ENCODE peak calls at places on chromosome 2, in eight cellular contexts. R is nucleus accumbens, M is A549, K is pancreas, C is NCI-H69, O is T1000, H is NCI-H345, F is cardiac fibroblast. E is an unnamed sample.

GRCh38 chr2:232522014-232522854 is 2.0 kb downstream of the PRSS56 start:
- DNase-seq in O (no peak), F (peak; percentile 35), H (peak; percentile 29), R (no peak), K (no peak), C (peak; percentile 36), M (peak; percentile 42), E (peak; percentile 63)

GRCh38 chr2:240946654-240947053 is 40.5 kb downstream of the CROCC2 start:
- DNase-seq in K (no peak), F (peak; percentile 14), O (no peak), C (no peak), M (no peak), R (no peak), H (no peak), E (no peak)

GRCh38 chr2:174750923-174751441 is 13.3 kb downstream of the CHRNA1 start:
- DNase-seq in F (no peak), R (no peak), C (no peak), O (no peak), K (no peak), M (no peak), H (no peak), E (no peak)

GRCh38 chr2:1618191-1618961 is 125.9 kb downstream of the PXDN start:
- DNase-seq in M (no peak), H (no peak), K (no peak), C (no peak), R (no peak), O (no peak), F (no peak), E (no peak)

GRCh38 chr2:136216073-136216472 is 98.1 kb upstream of the CXCR4 start:
- DNase-seq in K (no peak), C (no peak), R (no peak), H (no peak), O (no peak), M (no peak), F (no peak), E (no peak)

GRCh38 chr2:179355881-179356280 is 91.2 kb upstream of the SESTD1 start:
- DNase-seq in F (peak; percentile 29), M (no peak), O (no peak), C (no peak), R (no peak), H (no peak), K (no peak), E (no peak)

GRCh38 chr2:27280826-27281225 is 1.4 kb upstream of the TRIM54 start:
- DNase-seq in H (no peak), F (no peak), C (no peak), O (no peak), M (no peak), R (no peak), K (no peak), E (no peak)

GRCh38 chr2:197131558-197131855 is 179.1 kb downstream of the ANKRD44 start:
- DNase-seq in M (no peak), H (no peak), R (no peak), F (no peak), O (no peak), C (no peak), K (no peak), E (no peak)

GRCh38 chr2:149413487-149413886 is 83.1 kb downstream of the LYPD6 start:
- DNase-seq in M (no peak), H (no peak), C (no peak), O (no peak), R (no peak), F (no peak), K (no peak), E (no peak)

GRCh38 chr2:129758461-129759185 is 220.8 kb upstream of the RAB6C start:
- DNase-seq in M (no peak), K (peak; percentile 40), O (no peak), H (no peak), R (no peak), F (no peak), C (no peak), E (no peak)

GRCh38 chr2:215698566-215698965 is 262.7 kb upstream of the FN1 start:
- DNase-seq in H (no peak), R (no peak), C (no peak), M (no peak), K (no peak), O (peak; percentile 19), F (peak; percentile 89), E (no peak)

GRCh38 chr2:163774862-163775261 is 39.1 kb upstream of the FIGN start:
- DNase-seq in K (no peak), C (no peak), R (no peak), M (peak; percentile 68), F (peak; percentile 76), O (no peak), H (no peak), E (no peak)

GRCh38 chr2:168518555-168519066 is 62.5 kb downstream of the CERS6 start:
- DNase-seq in H (no peak), C (peak; percentile 70), R (no peak), M (no peak), O (no peak), F (peak; percentile 52), K (no peak), E (no peak)